ENCODE peak calls at places on chromosomes 7 and 10, in eight cellular contexts. L is activated B cell treated with CpG ODN at 0.5 μM for 24 hours; R is brain microvascular endothelial cell; N is T-helper 9 cell; V is activated CD4-positive, alpha-beta T cell treated with anti-CD3 and anti-CD28 coated beads, Interleukin-2, amount 50 U/mL, for 24 hours; B is stimulated activated CD4-positive, alpha-beta T cell treated with anti-CD3 and anti-CD28 coated beads, TNF-alpha, amount 100 ng/mL, for 48 hours; Z is BE2C; U is SJCRH30. T is an unnamed sample.
A peak's percentile ranks its signal among the peaks of the same experiment; 100 is the strongest.

GRCh38 chr7:24971333-24972165 is 8.4 kb downstream of the OSBPL3 start:
- DNase-seq in L (no peak), R (peak; percentile 95), N (no peak), V (no peak), B (no peak), Z (peak; percentile 52), U (peak; percentile 91), T (no peak)

GRCh38 chr7:97971120-97971989 is 18.6 kb downstream of the OCM2 start:
- DNase-seq in L (no peak), R (peak; percentile 18), N (no peak), V (peak; percentile 7), B (peak; percentile 12), Z (no peak), U (peak; percentile 30), T (peak; percentile 54)

GRCh38 chr10:1375805-1376170 is 319.6 kb downstream of the WDR37 start:
- DNase-seq in L (no peak), R (no peak), N (no peak), V (no peak), B (no peak), Z (no peak), U (no peak), T (no peak)

GRCh38 chr7:8638076-8638475 is 204.7 kb downstream of the NXPH1 start:
- DNase-seq in L (no peak), R (no peak), N (no peak), V (no peak), B (no peak), Z (no peak), U (peak; percentile 69), T (no peak)

GRCh38 chr7:55365103-55365679 is at the start of gene LANCL2:
- DNase-seq in L (no peak), R (no peak), N (peak; percentile 47), V (no peak), B (no peak), Z (no peak), U (no peak), T (peak; percentile 41)

GRCh38 chr7:3141326-3141725 is 97.7 kb upstream of the CARD11 start:
- DNase-seq in L (no peak), R (no peak), N (no peak), V (no peak), B (no peak), Z (no peak), U (no peak), T (no peak)

GRCh38 chr10:110680473-110681020 is 36.4 kb downstream of the RBM20 start:
- DNase-seq in L (no peak), R (no peak), N (no peak), V (no peak), B (no peak), Z (no peak), U (peak; percentile 80), T (no peak)

GRCh38 chr7:36605261-36605660 is 119.0 kb downstream of the AOAH start:
- DNase-seq in L (no peak), R (no peak), N (no peak), V (no peak), B (no peak), Z (no peak), U (no peak), T (no peak)

GRCh38 chr10:119611433-119611832 is 14.7 kb upstream of the TIAL1 start:
- DNase-seq in L (no peak), R (no peak), N (no peak), V (no peak), B (no peak), Z (no peak), U (no peak), T (no peak)

GRCh38 chr10:30510184-30510931 is 76.4 kb downstream of the MAP3K8 start:
- DNase-seq in L (no peak), R (peak; percentile 84), N (no peak), V (no peak), B (no peak), Z (no peak), U (peak; percentile 38), T (no peak)